ENCODE peak calls at places on chromosomes 3 and 15, in five cellular contexts. H is pancreas; S is CD8-positive, alpha-beta T cell; L is thyroid gland; K is cardiac muscle cell. I is an unnamed sample.

GRCh38 chr3:13891492-13892073 is 11.7 kb upstream of the WNT7A start:
- DNase-seq in K (no peak), H (no peak), L (peak), S (no peak), I (no peak)

GRCh38 chr3:196055683-196056270 is 26.1 kb downstream of the TFRC start:
- DNase-seq in K (peak), L (no peak), S (no peak), H (peak), I (no peak)

GRCh38 chr3:78540485-78540884 is 1227.3 kb downstream of the ROBO1 start:
- DNase-seq in K (no peak), L (no peak), S (no peak), H (no peak), I (no peak)

GRCh38 chr3:158312560-158313141 is 202.8 kb downstream of the RSRC1 start:
- DNase-seq in L (no peak), S (no peak), K (peak), H (no peak), I (no peak)

GRCh38 chr3:18201315-18201714 is 223.8 kb downstream of the SATB1 start:
- DNase-seq in S (no peak), H (no peak), K (no peak), L (no peak), I (no peak)

GRCh38 chr3:72120806-72121778 is 336.1 kb upstream of the PROK2 start:
- DNase-seq in L (no peak), K (no peak), H (no peak), S (no peak), I (no peak)

GRCh38 chr3:24360946-24361345 is 133.7 kb downstream of the THRB start:
- DNase-seq in L (no peak), H (no peak), S (no peak), K (no peak), I (no peak)

GRCh38 chr3:66904816-66905543 is 93.1 kb upstream of the KBTBD8 start:
- DNase-seq in K (no peak), H (no peak), L (no peak), S (no peak), I (no peak)

GRCh38 chr3:120561251-120562045 is 34.7 kb upstream of the NDUFB4 start:
- DNase-seq in H (peak), L (peak), S (peak), K (peak), I (peak)

GRCh38 chr15:68511073-68511991 is 67.5 kb upstream of the CORO2B start:
- DNase-seq in H (no peak), K (peak), L (no peak), S (no peak), I (peak)

GRCh38 chr3:150140614-150141321 is 170.1 kb upstream of the PFN2 start:
- DNase-seq in K (no peak), S (no peak), L (no peak), H (no peak), I (no peak)

GRCh38 chr3:30455840-30456239 is 150.6 kb upstream of the TGFBR2 start:
- DNase-seq in K (peak), S (no peak), H (no peak), L (no peak), I (no peak)

GRCh38 chr15:27028836-27029482 is 58.0 kb downstream of the GABRG3 start:
- DNase-seq in L (no peak), H (no peak), S (no peak), K (no peak), I (no peak)

GRCh38 chr3:157127831-157128767 is 31.8 kb downstream of the CCNL1 start:
- DNase-seq in L (peak), K (peak), S (no peak), H (peak), I (peak)

GRCh38 chr3:50304601-50305000 is 1.2 kb upstream of the HYAL1 start:
- DNase-seq in K (no peak), H (no peak), L (no peak), S (no peak), I (no peak)

GRCh38 chr3:64179860-64180259 is 45.4 kb downstream of the PRICKLE2 start:
- DNase-seq in S (no peak), H (no peak), L (no peak), K (no peak), I (no peak)

GRCh38 chr15:73802336-73803105 is 49.4 kb upstream of the INSYN1 start:
- DNase-seq in L (peak), S (no peak), K (no peak), H (no peak), I (peak)

GRCh38 chr15:69403611-69404010 is 10.5 kb upstream of the KIF23 start:
- DNase-seq in S (no peak), K (peak), H (no peak), L (no peak), I (no peak)

GRCh38 chr3:129317876-129318275 is 39.2 kb downstream of the HMCES start:
- DNase-seq in L (no peak), K (no peak), S (no peak), H (no peak), I (no peak)

GRCh38 chr15:78216276-78217229 is 17.8 kb downstream of the ACSBG1 start:
- DNase-seq in H (peak), S (no peak), L (peak), K (peak), I (peak)

GRCh38 chr3:152051501-152052404 is 178.3 kb downstream of the SUCNR1 start:
- DNase-seq in H (no peak), L (no peak), K (peak), S (no peak), I (no peak)

GRCh38 chr15:40052604-40053003 is 13.6 kb upstream of the SRP14 start:
- DNase-seq in S (no peak), L (no peak), K (no peak), H (no peak), I (no peak)

GRCh38 chr3:46539443-46540005 is 26.6 kb downstream of the LRRC2 start:
- DNase-seq in K (no peak), L (no peak), S (no peak), H (no peak), I (no peak)

GRCh38 chr3:120180731-120181412 is 86.6 kb upstream of the GSK3B start:
- DNase-seq in S (no peak), K (no peak), L (no peak), H (no peak), I (no peak)

GRCh38 chr15:40238927-40239591 is at the start of gene PAK6:
- DNase-seq in K (peak), S (no peak), L (peak), H (peak), I (no peak)

GRCh38 chr3:99429501-99429900 is 208.9 kb upstream of the COL8A1 start:
- DNase-seq in S (no peak), K (no peak), L (peak), H (no peak), I (no peak)

GRCh38 chr3:12644297-12644937 is 19.5 kb downstream of the RAF1 start:
- DNase-seq in L (no peak), H (no peak), S (no peak), K (peak), I (no peak)

GRCh38 chr15:42507514-42507913 is 12.1 kb downstream of the SNAP23 start:
- DNase-seq in H (no peak), K (no peak), S (no peak), L (no peak), I (no peak)

GRCh38 chr15:42510258-42511009 is 15.0 kb downstream of the SNAP23 start:
- DNase-seq in L (no peak), S (no peak), K (peak), H (no peak), I (no peak)

GRCh38 chr15:42508263-42508690 is 12.8 kb downstream of the SNAP23 start:
- DNase-seq in H (no peak), L (no peak), K (peak), S (no peak), I (no peak)

DNA sequence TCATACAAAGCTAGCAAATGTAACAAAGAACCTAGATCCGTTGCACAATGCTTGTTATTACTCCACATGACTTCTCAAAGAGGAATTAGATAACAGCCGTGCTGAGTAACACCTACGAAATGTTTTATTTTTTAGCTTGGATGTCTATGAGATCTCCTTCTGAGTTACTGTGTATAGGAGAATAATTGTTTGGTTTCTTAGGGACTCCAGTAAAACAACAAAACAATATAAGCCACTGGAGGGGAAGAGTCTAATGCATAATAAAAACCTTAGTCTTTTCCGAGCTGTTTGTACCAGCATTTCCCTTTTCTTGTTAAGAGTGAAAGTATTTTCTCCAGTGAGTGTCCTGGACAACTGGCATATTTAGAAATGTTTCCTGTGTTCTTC is 15.6 kb downstream of the SNAP23 start:
- DNase-seq in L (no peak), K (peak), H (no peak), S (no peak), I (no peak)
- TF ChIP-seq CTCF in L (no peak), K (no peak), H (no peak), S (no peak), I (no peak)

DNA sequence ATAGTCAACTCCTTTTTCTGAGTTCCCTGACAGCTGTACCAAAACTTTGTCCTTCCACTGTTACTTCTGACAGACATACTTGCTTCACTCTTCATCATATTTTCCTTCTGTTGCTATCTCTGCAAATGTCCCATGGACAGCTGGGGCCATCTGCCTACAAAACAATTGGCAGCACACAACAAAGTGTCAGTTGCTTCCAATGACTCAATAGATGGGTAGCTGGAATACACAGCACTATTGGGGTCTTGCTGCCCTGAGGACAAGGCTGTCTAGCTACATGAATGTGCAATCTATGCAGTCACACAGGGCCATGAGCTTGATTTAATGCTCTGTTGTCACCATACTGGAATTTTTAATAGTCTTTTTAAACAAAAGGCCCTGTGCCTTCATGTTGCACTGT is 192.8 kb downstream of the DTWD1 start:
- DNase-seq in S (no peak), H (no peak), L (no peak), K (no peak), I (no peak)
- H3K4me3 ChIP-seq in S (no peak), H (no peak), L (no peak), K (no peak), I (no peak)

DNA sequence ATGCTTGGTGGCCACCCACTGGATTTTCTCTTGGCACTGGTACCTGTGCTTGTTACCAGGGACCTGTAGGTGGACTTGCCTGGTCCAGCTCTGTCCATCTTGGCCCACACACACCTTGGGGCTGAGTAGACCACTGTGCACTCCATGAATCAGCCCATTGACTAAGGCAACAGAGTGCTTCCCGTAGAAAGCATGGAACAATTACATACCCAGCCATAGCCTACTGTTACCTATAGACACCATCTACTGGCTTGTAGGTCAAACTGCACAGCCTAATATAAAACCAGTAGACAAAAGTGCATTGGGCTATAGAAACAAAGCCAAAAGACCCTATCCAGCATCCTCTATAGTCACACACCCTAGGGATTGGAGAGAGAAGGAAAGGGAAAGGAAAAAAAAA is 378.9 kb downstream of the OTOL1 start:
- DNase-seq in L (no peak), H (no peak), K (no peak), S (no peak), I (no peak)
- TF ChIP-seq CTCF in L (no peak), H (no peak), K (no peak), S (no peak), I (no peak)

DNA sequence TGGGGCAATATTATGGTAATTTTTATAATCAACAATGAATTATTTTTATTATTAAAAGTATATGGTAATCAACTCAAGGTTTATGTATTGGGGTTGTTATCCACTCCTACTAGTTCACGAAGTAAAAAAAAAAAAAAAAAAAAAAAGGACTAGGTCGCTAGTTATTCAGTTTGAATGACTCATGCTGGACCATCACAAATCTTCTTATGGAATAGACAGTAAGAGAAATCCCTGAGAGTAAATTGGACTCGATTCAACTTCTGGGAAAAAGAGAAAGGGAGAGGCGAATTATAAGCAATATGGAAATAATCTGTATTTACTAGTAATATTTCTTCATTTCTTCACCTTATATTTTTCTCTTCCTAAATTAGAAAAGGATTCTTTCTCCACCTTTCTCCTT is 2.0 kb downstream of the MYEF2 start:
- DNase-seq in K (no peak), S (no peak), H (no peak), L (no peak), I (no peak)
- H3K4me3 ChIP-seq in K (no peak), S (no peak), H (no peak), L (no peak), I (no peak)

DNA sequence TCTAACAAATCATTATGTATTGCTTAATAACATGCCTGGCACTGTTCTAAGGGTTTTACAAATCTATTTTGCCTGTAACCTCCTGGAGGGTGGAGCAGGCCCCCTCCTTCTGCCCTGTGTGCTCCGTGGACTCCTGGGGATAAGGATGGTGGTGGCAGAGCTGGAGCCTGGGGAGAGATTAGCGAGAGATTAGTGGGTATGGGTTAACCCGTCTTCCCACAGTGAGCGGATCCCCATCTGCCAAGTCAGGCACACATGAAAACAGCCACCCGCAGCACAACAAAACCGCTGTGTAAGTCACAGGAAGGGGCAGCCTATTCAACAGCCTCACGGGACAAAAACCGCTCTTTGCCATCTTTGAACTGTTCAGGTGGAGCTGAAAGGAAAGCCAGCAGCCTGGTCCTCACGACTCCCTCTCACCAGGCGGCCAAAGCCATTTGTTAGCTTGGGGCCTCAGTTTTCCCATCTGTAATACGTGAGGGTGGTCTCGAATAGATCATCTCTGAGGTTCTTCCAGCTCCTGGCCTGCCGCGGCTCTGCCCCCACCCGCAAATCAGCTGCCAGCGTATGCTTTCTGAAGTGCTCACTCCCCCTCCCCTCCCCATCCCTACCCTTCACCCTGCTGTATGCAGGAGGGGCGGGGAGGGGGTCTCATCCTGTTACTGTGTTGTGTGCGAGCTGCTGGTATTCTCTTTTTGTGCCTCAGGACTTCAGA is 43.6 kb downstream of the PDIA5 start:
- DNase-seq in S (no peak), K (no peak), L (no peak), H (no peak), I (no peak)
- TF ChIP-seq CTCF in S (no peak), K (no peak), L (no peak), H (no peak), I (no peak)